ENCODE peak calls at places on chromosomes 1 and 21, in four cellular contexts. G is IMR-90, J is A549, L is SK-N-SH. B is an unnamed sample. For H3K4me1, the result is how much of the 10 kb centered on the place peaks cover.

GRCh38 chr21:37767984-37768383 is 148.3 kb downstream of the KCNJ6 start:
- DNase-seq in G (peak), J (no peak), L (no peak), B (no peak)

GRCh38 chr1:223363856-223364684 is at the start of gene SUSD4:
- DNase-seq in G (no peak), J (peak), L (peak), B (peak)

GRCh38 chr1:61395156-61395555 is 312.8 kb downstream of the NFIA start:
- DNase-seq in G (no peak), J (no peak), L (no peak), B (no peak)

GRCh38 chr1:65209005-65209885 is 61.2 kb downstream of the AK4 start:
- DNase-seq in G (peak), J (peak), L (peak), B (no peak)

GRCh38 chr1:204417231-204417997 is 5.8 kb upstream of the PPP1R15B start:
- DNase-seq in G (peak), J (peak), L (peak), B (no peak)

GRCh38 chr21:39141502-39141901 is 41.7 kb downstream of the PSMG1 start:
- DNase-seq in G (peak), J (no peak), L (peak), B (no peak)

GRCh38 chr1:28510350-28511223 is 4.7 kb downstream of the RCC1 start:
- DNase-seq in G (peak), J (no peak), L (no peak), B (peak)

GRCh38 chr1:182520746-182521145 is 68.3 kb downstream of the RNASEL start:
- DNase-seq in G (peak), J (no peak), L (no peak), B (no peak)

GRCh38 chr1:170910273-170910672 is 25.1 kb upstream of the MROH9 start:
- DNase-seq in G (peak), J (no peak), L (no peak), B (no peak)

GRCh38 chr21:16597768-16598167 is 868.0 kb downstream of the USP25 start:
- DNase-seq in G (no peak), J (no peak), L (no peak), B (no peak)

GRCh38 chr1:115089443-115090340 is at the start of gene TSPAN2:
- DNase-seq in G (peak), J (peak), L (peak), B (no peak)

GRCh38 chr1:29556657-29557056 is 320.3 kb downstream of the PTPRU start:
- DNase-seq in G (no peak), J (no peak), L (no peak), B (no peak)

GRCh38 chr1:27597036-27597435 is 6.9 kb downstream of the AHDC1 start:
- DNase-seq in G (no peak), J (no peak), L (no peak), B (no peak)

GRCh38 chr1:172278478-172278877 is 142.0 kb upstream of the C1orf105 start:
- DNase-seq in G (peak), J (no peak), L (no peak), B (no peak)

GRCh38 chr1:67623906-67624305 is 61.1 kb upstream of the GADD45A start:
- DNase-seq in G (no peak), J (no peak), L (no peak), B (no peak)

GRCh38 chr1:59333626-59334277 is 36.9 kb downstream of the FGGY start:
- DNase-seq in G (no peak), J (no peak), L (no peak), B (no peak)

GRCh38 chr1:218294531-218294930 is 9.4 kb downstream of the RRP15 start:
- DNase-seq in G (peak), J (no peak), L (no peak), B (no peak)

GRCh38 chr1:25837253-25837875 is 17.6 kb downstream of the MTFR1L start:
- DNase-seq in G (no peak), J (no peak), L (no peak), B (no peak)

GRCh38 chr1:226688852-226689251 is 50.2 kb downstream of the ITPKB start:
- DNase-seq in G (no peak), J (no peak), L (no peak), B (no peak)

GRCh38 chr1:226685196-226685820 is 53.8 kb downstream of the ITPKB start:
- DNase-seq in G (no peak), J (no peak), L (no peak), B (no peak)

GRCh38 chr1:226687476-226687875 is 51.6 kb downstream of the ITPKB start:
- DNase-seq in G (no peak), J (no peak), L (no peak), B (no peak)

GRCh38 chr1:226688056-226688748 is 50.9 kb downstream of the ITPKB start:
- DNase-seq in G (no peak), J (no peak), L (no peak), B (no peak)

DNA sequence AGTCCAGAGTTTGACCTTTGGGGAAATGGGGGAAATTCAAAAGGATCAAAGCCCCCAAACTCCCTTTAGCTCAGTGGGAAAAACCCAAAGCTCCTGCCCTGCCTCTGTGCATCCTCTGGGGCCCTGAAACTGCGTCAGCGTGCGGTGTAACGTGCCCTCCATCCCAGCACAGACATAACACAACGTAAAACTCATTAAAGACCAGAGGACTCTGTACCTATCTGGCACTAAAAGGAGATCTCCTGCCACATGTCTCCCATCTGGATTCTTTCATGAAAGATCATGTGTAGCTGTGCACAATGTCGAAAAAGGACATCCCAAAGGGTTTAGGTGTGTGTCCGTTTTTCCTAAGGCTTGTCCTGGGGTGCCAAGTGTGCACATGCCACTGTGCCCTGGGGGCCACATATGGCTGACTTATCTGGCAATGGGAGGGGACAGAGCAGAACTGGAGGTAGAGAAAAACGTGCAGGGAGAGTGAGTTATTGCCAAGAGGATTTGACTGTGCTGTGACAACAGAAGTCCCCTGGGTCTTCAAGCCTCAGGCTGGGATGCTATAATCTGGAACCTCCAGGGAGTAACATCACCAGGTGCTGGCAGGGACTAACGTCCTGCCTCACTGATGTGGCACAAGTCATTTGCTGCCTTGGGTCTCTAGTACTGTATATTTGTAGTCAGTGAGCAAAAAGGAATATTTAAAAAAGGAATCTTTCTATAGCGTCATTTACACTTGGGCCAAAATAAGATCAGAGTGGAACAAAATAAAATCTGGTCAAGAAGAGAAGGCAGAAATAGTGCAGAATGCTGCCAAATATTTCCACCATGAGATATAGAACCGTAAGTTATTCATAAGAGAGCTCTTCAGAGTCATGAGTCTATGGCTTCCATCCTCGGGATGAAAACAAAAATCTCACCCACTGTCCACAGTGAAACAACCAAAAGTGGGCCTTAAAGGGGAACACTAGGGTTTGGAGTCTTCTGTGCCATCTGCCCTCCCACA is 52.3 kb downstream of the ITPKB start:
- DNase-seq in G (no peak), J (no peak), L (peak), B (no peak)
- H3K4me1 ChIP-seq in G (under half), J (under half), L (under half), B (under half)

GRCh38 chr1:50978144-50978851 is 8.3 kb downstream of the CDKN2C start:
- DNase-seq in G (peak), J (no peak), L (peak), B (peak)

GRCh38 chr1:50980505-50980904 is 10.5 kb downstream of the CDKN2C start:
- DNase-seq in G (no peak), J (no peak), L (no peak), B (no peak)

GRCh38 chr1:50978852-50979781 is 9.1 kb downstream of the CDKN2C start:
- DNase-seq in G (no peak), J (no peak), L (peak), B (peak)

GRCh38 chr1:50981741-50982140 is 11.7 kb downstream of the CDKN2C start:
- DNase-seq in G (no peak), J (no peak), L (peak), B (no peak)

GRCh38 chr1:50979964-50980363 is 9.9 kb downstream of the CDKN2C start:
- DNase-seq in G (no peak), J (no peak), L (no peak), B (no peak)
- H3K4me2 ChIP-seq in G (no peak), J (peak), L (peak), B (peak)

GRCh38 chr1:8420318-8420717 is 102.4 kb downstream of the SLC45A1 start:
- DNase-seq in G (no peak), J (no peak), L (no peak), B (no peak)

GRCh38 chr1:8418301-8418700 is 100.4 kb downstream of the SLC45A1 start:
- DNase-seq in G (no peak), J (no peak), L (no peak), B (no peak)

GRCh38 chr1:8419172-8419571 is 101.3 kb downstream of the SLC45A1 start:
- DNase-seq in G (peak), J (no peak), L (no peak), B (no peak)

GRCh38 chr1:8421721-8422120 is 103.8 kb downstream of the SLC45A1 start:
- DNase-seq in G (peak), J (no peak), L (no peak), B (no peak)

DNA sequence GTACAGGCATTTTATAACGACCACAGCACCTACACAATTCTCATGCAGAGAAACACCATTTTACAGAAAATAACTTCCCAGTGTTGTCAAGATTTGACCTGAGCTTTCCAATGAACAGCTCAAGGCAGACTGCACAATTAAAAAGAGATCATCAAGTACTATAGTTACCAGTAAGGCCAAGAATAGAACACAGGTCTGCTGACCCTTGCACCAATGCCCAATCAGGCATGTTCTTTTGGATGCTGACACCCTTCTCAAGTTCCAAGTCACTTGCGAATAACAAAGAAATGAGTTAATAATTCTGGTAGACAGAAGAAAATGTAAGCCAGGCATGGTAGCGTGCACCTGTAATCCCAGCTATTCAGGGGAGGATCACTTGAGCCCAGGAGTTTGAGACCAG is 101.9 kb downstream of the SLC45A1 start:
- DNase-seq in G (no peak), J (no peak), L (no peak), B (no peak)
- H3K4me1 ChIP-seq in G (under half), J (under half), L (under half), B (under half)

DNA sequence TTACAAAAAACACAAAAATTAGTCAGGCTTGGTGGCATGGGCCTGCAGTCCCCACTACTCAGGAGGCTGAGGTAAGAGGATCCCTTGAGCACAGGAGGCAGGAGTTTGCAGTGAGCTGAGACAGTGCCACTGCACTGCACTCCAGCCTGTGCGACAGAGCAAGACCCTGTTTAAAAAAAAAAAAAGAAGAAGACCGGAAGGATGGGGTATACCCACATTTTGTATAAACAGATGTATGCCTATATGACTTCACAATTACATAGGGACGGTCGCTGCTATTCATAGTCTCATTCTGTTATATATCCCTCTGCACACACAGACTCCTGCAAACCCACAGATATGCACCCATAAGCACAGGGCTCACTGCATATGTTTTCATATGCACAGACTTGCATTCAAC is 12.7 kb downstream of the LCK start:
- DNase-seq in G (no peak), J (no peak), L (no peak), B (peak)
- H3K4me2 ChIP-seq in G (no peak), J (no peak), L (no peak), B (no peak)

DNA sequence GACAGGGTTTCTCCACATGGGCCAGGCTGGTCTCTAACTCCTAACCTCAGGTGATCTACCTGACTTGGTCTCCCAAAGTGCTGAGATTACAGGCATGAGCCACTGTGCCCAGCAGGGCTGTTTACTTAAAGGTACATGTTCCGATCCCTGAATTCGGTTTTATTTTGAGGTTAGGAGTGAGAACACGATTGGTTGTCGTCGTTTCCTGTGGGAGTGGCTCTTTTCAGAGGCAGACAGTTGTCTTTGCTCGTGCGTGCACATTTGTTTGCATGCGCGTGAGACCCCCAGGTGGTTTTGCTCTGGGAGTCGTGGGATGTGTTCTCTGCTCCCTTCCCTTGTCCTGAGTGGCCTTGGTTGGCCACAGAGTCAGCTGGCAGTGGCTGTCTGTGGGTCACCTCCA is 60.2 kb downstream of the SKI start:
- DNase-seq in G (no peak), J (no peak), L (no peak), B (peak)
- H3K4me1 ChIP-seq in G (under half), J (under half), L (under half), B (under half)

DNA sequence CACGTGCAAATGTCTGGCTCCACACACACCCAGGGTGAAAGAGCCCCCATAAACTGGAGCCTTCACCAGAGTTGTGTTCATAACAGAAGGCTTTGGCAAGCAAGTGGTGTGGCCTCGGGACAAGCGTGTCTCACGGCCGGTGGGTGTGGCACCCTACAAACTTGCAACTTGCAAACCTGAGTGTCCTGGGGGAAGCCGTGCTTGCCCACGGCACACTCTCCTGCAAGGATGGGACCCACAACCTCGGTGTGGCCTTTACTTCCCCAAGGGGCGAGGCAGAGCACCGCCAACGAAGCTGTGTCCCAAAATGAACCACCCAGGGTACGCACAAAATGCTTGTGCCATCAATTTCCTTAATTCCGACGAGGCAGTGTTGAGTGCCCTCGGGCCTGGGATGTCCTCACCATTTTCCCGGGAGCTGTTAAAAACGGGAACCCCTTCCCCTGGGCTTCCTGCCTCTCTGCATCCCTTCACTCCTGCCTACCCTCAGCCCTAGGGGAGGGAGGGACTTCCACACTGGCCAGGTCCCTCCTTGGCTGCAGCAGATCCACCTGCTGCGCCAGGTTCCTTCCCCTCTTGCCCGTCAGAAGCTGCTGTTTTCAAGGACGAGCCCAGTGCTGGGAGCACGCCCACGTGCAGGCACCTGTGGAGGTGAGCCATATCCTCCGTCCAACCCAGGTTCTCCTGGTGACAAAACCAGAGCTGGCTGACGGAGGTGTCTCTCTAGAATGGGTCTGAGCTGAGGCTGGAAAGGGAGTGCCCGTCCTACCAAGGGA is 111.4 kb downstream of the NPHP4 start:
- DNase-seq in G (no peak), J (no peak), L (no peak), B (no peak)
- H3K4me2 ChIP-seq in G (no peak), J (no peak), L (no peak), B (no peak)

B was measured in DND-41.